ENCODE peak calls at places on chromosomes 2 and 18, in ten cellular contexts. C, W, G, Z, R, I, K, B, H and N are unnamed samples.

GRCh38 chr18:31102020-31102684 is at the start of gene DSC2:
- DNase-seq in C (no peak), W (no peak), G (no peak), Z (no peak), R (no peak), I (no peak), K (no peak), B (no peak), H (peak; percentile 63), N (no peak)

GRCh38 chr2:24984912-24985311 is 13.2 kb upstream of the DNAJC27 start:
- DNase-seq in C (no peak), W (no peak), G (no peak), Z (no peak), R (no peak), I (no peak), K (peak; percentile 45), B (no peak), H (no peak), N (no peak)

GRCh38 chr2:1153959-1154358 is 203.3 kb downstream of the SNTG2 start:
- DNase-seq in C (no peak), W (no peak), G (no peak), Z (no peak), R (no peak), I (no peak), K (no peak), B (no peak), H (peak; percentile 45), N (no peak)

GRCh38 chr2:75522543-75523312 is 38.0 kb downstream of the EVA1A start:
- DNase-seq in C (peak; percentile 49), W (no peak), G (no peak), Z (no peak), R (peak; percentile 40), I (no peak), K (no peak), B (no peak), H (no peak), N (no peak)

GRCh38 chr2:70448041-70448440 is 105.6 kb downstream of the TGFA start:
- DNase-seq in C (peak; percentile 5), W (no peak), G (no peak), Z (no peak), R (no peak), I (no peak), K (no peak), B (no peak), H (no peak), N (no peak)

GRCh38 chr2:231296401-231296800 is 98.0 kb downstream of the ARMC9 start:
- DNase-seq in C (no peak), W (no peak), G (no peak), Z (no peak), R (no peak), I (no peak), K (no peak), B (no peak), H (no peak), N (no peak)

GRCh38 chr2:239443666-239444567 is 43.1 kb upstream of the HDAC4 start:
- DNase-seq in C (no peak), W (no peak), G (no peak), Z (no peak), R (no peak), I (no peak), K (peak; percentile 13), B (no peak), H (no peak), N (no peak)

GRCh38 chr2:23596316-23596885 is 211.4 kb downstream of the KLHL29 start:
- DNase-seq in C (no peak), W (peak; percentile 57), G (no peak), Z (no peak), R (no peak), I (no peak), K (peak; percentile 67), B (no peak), H (no peak), N (no peak)

GRCh38 chr2:28135324-28135723 is 244.8 kb downstream of the BABAM2 start:
- DNase-seq in C (no peak), W (no peak), G (no peak), Z (no peak), R (no peak), I (no peak), K (no peak), B (no peak), H (no peak), N (no peak)

GRCh38 chr2:126644630-126645191 is 11.2 kb upstream of the GYPC start:
- DNase-seq in C (no peak), W (no peak), G (no peak), Z (no peak), R (no peak), I (no peak), K (no peak), B (no peak), H (no peak), N (no peak)

GRCh38 chr2:1528273-1529064 is 115.2 kb downstream of the TPO start:
- DNase-seq in C (no peak), W (no peak), G (no peak), Z (no peak), R (no peak), I (no peak), K (no peak), B (no peak), H (no peak), N (no peak)

GRCh38 chr18:38948436-38948835 is 1382.8 kb upstream of the CELF4 start:
- DNase-seq in C (no peak), W (no peak), G (no peak), Z (no peak), R (no peak), I (no peak), K (no peak), B (no peak), H (no peak), N (no peak)

GRCh38 chr2:163132850-163133249 is 294.3 kb upstream of the KCNH7 start:
- DNase-seq in C (peak; percentile 7), W (peak; percentile 79), G (no peak), Z (no peak), R (peak; percentile 60), I (no peak), K (peak; percentile 35), B (no peak), H (no peak), N (no peak)

GRCh38 chr18:65606551-65607130 is 144.2 kb upstream of the CDH7 start:
- DNase-seq in C (peak; percentile 34), W (no peak), G (no peak), Z (no peak), R (no peak), I (no peak), K (no peak), B (no peak), H (no peak), N (no peak)

GRCh38 chr2:72561621-72562318 is 264.1 kb downstream of the EXOC6B start:
- DNase-seq in C (peak; percentile 78), W (no peak), G (no peak), Z (no peak), R (peak; percentile 70), I (no peak), K (peak; percentile 80), B (no peak), H (no peak), N (no peak)

GRCh38 chr2:117945296-117945695 is 68.6 kb downstream of the CCDC93 start:
- DNase-seq in C (no peak), W (no peak), G (no peak), Z (no peak), R (no peak), I (no peak), K (no peak), B (no peak), H (no peak), N (no peak)

GRCh38 chr2:88170472-88170892 is 336 bp downstream of the THNSL2 start:
- DNase-seq in C (no peak), W (no peak), G (no peak), Z (no peak), R (peak; percentile 14), I (no peak), K (no peak), B (no peak), H (peak; percentile 40), N (no peak)

GRCh38 chr2:74440005-74440377 is 1.7 kb downstream of the RTKN start:
- DNase-seq in C (peak; percentile 44), W (no peak), G (no peak), Z (no peak), R (no peak), I (no peak), K (peak; percentile 51), B (no peak), H (no peak), N (no peak)

GRCh38 chr2:103151046-103151445 is 389.2 kb downstream of the TMEM182 start:
- DNase-seq in C (no peak), W (no peak), G (no peak), Z (no peak), R (no peak), I (no peak), K (no peak), B (no peak), H (no peak), N (no peak)